ENCODE peak calls at places on chromosome 9, in four cellular contexts. T is body of pancreas, L is stomach, Z is heart left ventricle. K is an unnamed sample.

GRCh38 chr9:96874947-96875459 is 20.7 kb upstream of the ZNF782 start:
- DNase-seq in T (peak; percentile 92), L (peak; percentile 72), Z (no peak), K (peak; percentile 82)

GRCh38 chr9:133160742-133161541 is 2.8 kb downstream of the GBGT1 start:
- DNase-seq in L (peak; percentile 72), Z (no peak), T (peak; percentile 76), K (peak; percentile 89)

GRCh38 chr9:101376117-101376866 is 8.5 kb downstream of the BAAT start:
- DNase-seq in L (no peak), T (no peak), Z (peak; percentile 9), K (no peak)

GRCh38 chr9:89676281-89676680 is 71.5 kb downstream of the GADD45G start:
- DNase-seq in L (peak; percentile 97), Z (peak; percentile 71), T (peak; percentile 99), K (no peak)

GRCh38 chr9:96646081-96646991 is 8.8 kb downstream of the PRXL2C start:
- DNase-seq in L (no peak), Z (no peak), T (no peak), K (no peak)

GRCh38 chr9:122216798-122217418 is 11.8 kb downstream of the LHX6 start:
- DNase-seq in T (no peak), Z (no peak), L (no peak), K (peak; percentile 66)

GRCh38 chr9:137195525-137196220 is 4.9 kb downstream of the TPRN start:
- DNase-seq in L (peak; percentile 84), Z (no peak), T (peak; percentile 88), K (no peak)

GRCh38 chr9:19087601-19088000 is 15.1 kb downstream of the HAUS6 start:
- DNase-seq in T (no peak), Z (no peak), L (no peak), K (no peak)

GRCh38 chr9:129014611-129015010 is 13.5 kb downstream of the SH3GLB2 start:
- DNase-seq in L (no peak), T (no peak), Z (no peak), K (no peak)

GRCh38 chr9:96136992-96137665 is 164.8 kb downstream of the HSD17B3 start:
- DNase-seq in Z (no peak), T (peak; percentile 26), L (peak; percentile 79), K (peak; percentile 83)

GRCh38 chr9:28770226-28770625 is 1196.9 kb upstream of the C9orf72 start:
- DNase-seq in T (no peak), Z (no peak), L (no peak), K (no peak)

GRCh38 chr9:89420397-89420796 is 77.5 kb downstream of the SEMA4D start:
- DNase-seq in Z (no peak), L (no peak), T (no peak), K (no peak)

GRCh38 chr9:7366121-7366520 is 433.5 kb downstream of the DMAC1 start:
- DNase-seq in L (no peak), Z (no peak), T (no peak), K (no peak)

GRCh38 chr9:115008536-115008935 is 78.1 kb upstream of the TNFSF8 start:
- DNase-seq in L (no peak), T (no peak), Z (no peak), K (no peak)

GRCh38 chr9:129283290-129283691 is 105.2 kb upstream of the IER5L start:
- DNase-seq in Z (peak; percentile 8), L (no peak), T (no peak), K (peak; percentile 45)

GRCh38 chr9:100561256-100561655 is 16.6 kb upstream of the CAVIN4 start:
- DNase-seq in L (no peak), Z (no peak), T (no peak), K (no peak)

GRCh38 chr9:15374310-15374709 is 48.4 kb upstream of the SNAPC3 start:
- DNase-seq in L (no peak), Z (no peak), T (no peak), K (no peak)

GRCh38 chr9:133239533-133240090 is 30.6 kb upstream of the OBP2B start:
- DNase-seq in Z (no peak), T (no peak), L (peak; percentile 22), K (peak; percentile 66)

GRCh38 chr9:36788534-36788933 is 215.8 kb downstream of the MELK start:
- DNase-seq in T (no peak), Z (no peak), L (no peak), K (no peak)

GRCh38 chr9:131238402-131239021 is 37.8 kb downstream of the FAM78A start:
- DNase-seq in T (no peak), L (no peak), Z (peak; percentile 63), K (peak; percentile 79)

GRCh38 chr9:137077010-137077747 is at the start of gene UAP1L1:
- DNase-seq in L (peak; percentile 78), T (peak; percentile 76), Z (peak; percentile 83), K (peak; percentile 95)

DNA sequence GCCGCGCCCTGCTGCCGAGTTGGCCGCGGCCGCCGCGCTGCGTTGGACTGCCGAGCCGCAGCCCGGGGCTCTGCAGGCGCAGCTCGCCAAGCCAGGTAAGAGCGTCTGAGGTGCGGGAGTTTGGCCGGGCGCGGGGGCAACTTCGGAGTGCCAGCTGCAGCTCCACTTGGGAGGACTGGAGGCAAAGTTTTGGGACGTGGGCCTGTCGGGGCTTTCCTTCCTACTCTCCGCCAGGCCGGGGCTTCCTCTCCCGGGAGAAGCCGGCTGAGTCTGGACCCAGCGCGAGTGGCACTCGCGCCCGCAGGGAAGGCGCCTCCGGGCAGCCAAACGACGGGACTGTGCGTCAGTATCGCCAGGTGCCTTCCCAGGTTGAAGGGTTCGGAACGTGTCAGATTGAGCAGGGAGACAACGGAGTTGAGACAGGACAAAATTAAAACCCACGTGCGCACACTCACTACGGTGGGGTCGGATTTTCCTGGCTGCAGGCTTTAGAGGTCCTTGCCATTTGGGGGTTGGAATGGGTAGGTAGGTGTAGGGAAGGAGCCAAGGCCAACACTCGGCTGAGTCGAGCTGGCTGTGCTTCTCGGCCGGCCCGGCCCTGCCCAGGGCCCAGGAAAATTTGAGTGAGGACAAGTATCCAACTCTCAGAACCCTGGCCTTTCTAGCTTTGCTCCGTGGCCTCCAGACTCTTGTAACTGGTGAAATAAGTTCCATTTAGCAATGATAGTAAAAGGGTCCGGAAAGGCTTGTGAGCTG is 1.1 kb downstream of the DMRT3 start:
- DNase-seq in Z (no peak), L (no peak), T (no peak), K (no peak)
- H3K4me3 ChIP-seq in Z (no peak overlapping the region), L (no peak overlapping the region), T (no peak overlapping the region), K (no peak overlapping the region)

GRCh38 chr9:117021881-117022280 is 334.8 kb downstream of the TRIM32 start:
- DNase-seq in Z (no peak), T (no peak), L (no peak), K (no peak)
- TF ChIP-seq CTCF in Z (no peak), T (no peak), L (no peak), K (no peak)

GRCh38 chr9:109014267-109015025 is 1.1 kb upstream of the CTNNAL1 start:
- DNase-seq in Z (no peak), L (no peak), T (no peak), K (no peak)

GRCh38 chr9:109012009-109012875 is 1.1 kb downstream of the CTNNAL1 start:
- DNase-seq in T (peak; percentile 78), L (peak; percentile 57), Z (peak; percentile 48), K (peak; percentile 85)

GRCh38 chr9:109013678-109014145 is 413 bp upstream of the CTNNAL1 start:
- DNase-seq in Z (no peak), T (no peak), L (no peak), K (no peak)

GRCh38 chr9:109012876-109013677 is at the start of gene CTNNAL1:
- DNase-seq in T (peak; percentile 94), Z (peak; percentile 96), L (peak; percentile 94), K (peak; percentile 98)

DNA sequence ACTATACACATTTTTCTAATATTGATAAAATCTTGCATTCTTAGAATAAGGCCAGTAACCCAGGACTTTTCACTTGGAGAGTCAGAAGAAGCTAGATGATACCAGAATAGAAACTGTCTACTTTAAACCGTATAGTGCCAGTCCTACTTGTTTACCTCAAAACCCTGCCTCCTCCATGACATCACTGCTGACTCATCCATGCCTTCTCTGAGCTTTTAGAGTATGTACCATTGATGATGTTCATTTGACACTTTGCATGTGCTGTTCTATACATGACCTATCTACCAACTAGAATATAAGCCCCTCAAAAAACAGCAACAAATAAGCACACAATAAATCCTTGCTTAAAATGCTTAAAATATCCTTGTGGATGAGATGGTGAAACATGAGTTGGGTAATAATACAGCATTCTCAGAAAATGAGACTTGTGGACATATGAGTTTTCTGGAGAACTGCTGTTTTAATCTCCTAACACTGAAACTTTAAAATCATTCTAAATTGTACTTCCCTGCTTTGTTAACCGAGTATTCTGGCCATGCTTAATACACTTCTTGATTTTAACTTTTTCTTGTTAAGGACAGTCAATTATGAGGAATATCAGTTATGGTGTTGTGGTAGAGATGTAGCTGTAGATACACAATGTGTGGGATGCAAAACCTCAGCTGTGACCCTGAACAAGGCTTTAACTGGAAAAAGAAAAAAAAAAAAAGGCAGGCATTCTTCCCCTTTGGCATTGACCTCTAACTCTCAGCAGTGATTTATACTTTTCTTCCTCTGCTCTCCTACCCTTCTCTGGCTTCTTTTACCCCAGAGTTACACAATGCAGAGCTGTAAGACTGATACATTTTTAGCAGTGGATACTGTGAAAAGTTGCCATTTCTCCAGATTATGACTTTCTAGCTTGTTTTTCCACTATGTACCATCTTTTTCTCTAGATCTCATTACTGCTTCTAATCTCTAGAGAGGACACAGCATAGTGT is 2.3 kb downstream of the CTNNAL1 start:
- DNase-seq in T (no peak), Z (no peak), L (no peak), K (no peak)
- H3K4me1 ChIP-seq in T (peaks cover 27% of the 10 kb centered on the region), Z (peaks cover 41% of the 10 kb centered on the region), L (peaks cover 53% of the 10 kb centered on the region), K (peaks cover 16% of the 10 kb centered on the region)

GRCh38 chr9:135596211-135596610 is 34.7 kb downstream of the PAEP start:
- DNase-seq in Z (no peak), L (no peak), T (no peak), K (no peak)
- H3K4me3 ChIP-seq in Z (no peak overlapping the region), L (no peak overlapping the region), T (no peak overlapping the region), K (no peak overlapping the region)

K was measured in kidney.